ENCODE peak calls at places on chromosomes 12 and 14, in five cellular contexts. I is GM10248; N is CD8-positive, alpha-beta memory T cell; U is stimulated activated naive CD8-positive, alpha-beta T cell treated with anti-CD3 and anti-CD28 coated beads, Interleukin-15, Interleukin-2, amounts not matched to agents 100 U/mL and 50 U/mL, for 24 hours; P is stimulated activated CD8-positive, alpha-beta memory T cell treated with anti-CD3 and anti-CD28 coated beads, Interleukin-2, amount 100 ng/mL, for 48 hours. T is an unnamed sample.

GRCh38 chr14:102138935-102139247 is 806 bp upstream of the WDR20 start:
- DNase-seq in I (no peak), N (no peak), U (no peak), P (no peak), T (no peak)

GRCh38 chr14:50666772-50667490 is 1.2 kb downstream of the SAV1 start:
- DNase-seq in I (no peak), N (no peak), U (peak), P (no peak), T (no peak)

GRCh38 chr12:122790393-122791075 is 16.2 kb downstream of the CCDC62 start:
- DNase-seq in I (no peak), N (no peak), U (no peak), P (no peak), T (no peak)

GRCh38 chr12:57276935-57277563 is 26.1 kb upstream of the STAC3 start:
- DNase-seq in I (no peak), N (no peak), U (peak), P (no peak), T (no peak)

GRCh38 chr12:71999795-72000194 is 61.1 kb downstream of the TPH2 start:
- DNase-seq in I (no peak), N (no peak), U (no peak), P (no peak), T (no peak)

GRCh38 chr14:96626916-96627315 is 124.7 kb downstream of the PAPOLA start:
- DNase-seq in I (no peak), N (no peak), U (no peak), P (no peak), T (no peak)

GRCh38 chr14:99966912-99967311 is 98.3 kb upstream of the EVL start:
- DNase-seq in I (no peak), N (no peak), U (no peak), P (no peak), T (no peak)

GRCh38 chr12:113359133-113359938 is 949 bp downstream of the PLBD2 start:
- DNase-seq in I (no peak), N (peak), U (no peak), P (no peak), T (no peak)

GRCh38 chr14:63964063-63964462 is 111.3 kb downstream of the SYNE2 start:
- DNase-seq in I (no peak), N (no peak), U (no peak), P (no peak), T (no peak)

GRCh38 chr12:88432536-88433462 is 147.5 kb downstream of the KITLG start:
- DNase-seq in I (no peak), N (no peak), U (no peak), P (no peak), T (no peak)

GRCh38 chr12:117012189-117012805 is 86.9 kb downstream of the TESC start:
- DNase-seq in I (no peak), N (no peak), U (no peak), P (no peak), T (no peak)

GRCh38 chr12:6279631-6280030 is 30.9 kb upstream of the PLEKHG6 start:
- DNase-seq in I (no peak), N (no peak), U (no peak), P (no peak), T (no peak)

GRCh38 chr14:96710060-96710636 is 87.0 kb upstream of the VRK1 start:
- DNase-seq in I (peak), N (no peak), U (no peak), P (no peak), T (no peak)

GRCh38 chr12:50786498-50787231 is 22.8 kb downstream of the ATF1 start:
- DNase-seq in I (no peak), N (no peak), U (no peak), P (no peak), T (no peak)

GRCh38 chr12:115010324-115010995 is 326.5 kb upstream of the TBX3 start:
- DNase-seq in I (no peak), N (no peak), U (no peak), P (no peak), T (no peak)

GRCh38 chr12:62191747-62192485 is 68.3 kb upstream of the USP15 start:
- DNase-seq in I (peak), N (no peak), U (peak), P (no peak), T (no peak)

T was measured in GM18507.